ENCODE peak calls at places on chromosomes 5 and 9, in four cellular contexts. Q, F, C and G are unnamed samples.
A peak's percentile ranks its signal among the peaks of the same experiment; 100 is the strongest.

GRCh38 chr9:109466623-109467590 is 31.2 kb downstream of the PTPN3 start:
- DNase-seq in Q (peak; percentile 56), F (no peak), C (no peak), G (no peak)

GRCh38 chr9:119224431-119224830 is 144.8 kb downstream of the BRINP1 start:
- DNase-seq in Q (no peak), F (no peak), C (no peak), G (no peak)

GRCh38 chr5:169433221-169433651 is 132.3 kb upstream of the SLIT3 start:
- DNase-seq in Q (no peak), F (no peak), C (no peak), G (no peak)

GRCh38 chr9:100206899-100207298 is 107.9 kb downstream of the INVS start:
- DNase-seq in Q (peak; percentile 84), F (no peak), C (no peak), G (no peak)

GRCh38 chr5:157049605-157050004 is 9.3 kb downstream of the HAVCR1 start:
- DNase-seq in Q (peak; percentile 95), F (no peak), C (no peak), G (no peak)

GRCh38 chr5:154654484-154655375 is 100.4 kb upstream of the LARP1 start:
- DNase-seq in Q (peak; percentile 23), F (no peak), C (peak; percentile 69), G (no peak)

GRCh38 chr5:134554319-134555222 is 29.1 kb downstream of the JADE2 start:
- DNase-seq in Q (peak; percentile 86), F (peak; percentile 99), C (no peak), G (no peak)

GRCh38 chr5:54883374-54884194 is 101.8 kb downstream of the ESM1 start:
- DNase-seq in Q (peak; percentile 68), F (peak; percentile 16), C (no peak), G (peak; percentile 74)

GRCh38 chr9:114738581-114739316 is 56.8 kb upstream of the TEX48 start:
- DNase-seq in Q (peak; percentile 86), F (peak; percentile 83), C (peak; percentile 79), G (peak; percentile 77)

GRCh38 chr9:134947265-134947955 is 29.7 kb upstream of the FCN1 start:
- DNase-seq in Q (no peak), F (no peak), C (no peak), G (no peak)

GRCh38 chr9:83932851-83933250 is 11.6 kb upstream of the KIF27 start:
- DNase-seq in Q (no peak), F (no peak), C (no peak), G (no peak)